ENCODE peak calls at places on chromosomes 2 and 18, in four cellular contexts. One of them, this sample, is unnamed.

GRCh38 chr2:1628893-1629292 is 115.4 kb downstream of the PXDN start:
- DNase-seq in endothelial cell: no peak
- DNase-seq in ACHN: no peak
- DNase-seq in neuronal stem cell: no peak
- DNase-seq in this sample: no peak

GRCh38 chr2:101657787-101658186 is 39.7 kb upstream of the MAP4K4 start:
- DNase-seq in endothelial cell: no peak
- DNase-seq in ACHN: no peak
- DNase-seq in neuronal stem cell: no peak
- DNase-seq in this sample: no peak

GRCh38 chr2:230949966-230950832 is 25.2 kb upstream of the GPR55 start:
- DNase-seq in endothelial cell: no peak
- DNase-seq in ACHN: no peak
- DNase-seq in neuronal stem cell: no peak
- DNase-seq in this sample: no peak

GRCh38 chr2:64440831-64441230 is 13.1 kb upstream of the LGALSL start:
- DNase-seq in endothelial cell: no peak
- DNase-seq in ACHN: no peak
- DNase-seq in neuronal stem cell: no peak
- DNase-seq in this sample: no peak

GRCh38 chr2:3535467-3535793 is 16.1 kb upstream of the ADI1 start:
- DNase-seq in endothelial cell: no peak
- DNase-seq in ACHN: no peak
- DNase-seq in neuronal stem cell: no peak
- DNase-seq in this sample: no peak

GRCh38 chr2:26537069-26537825 is 59.3 kb upstream of the OTOF start:
- DNase-seq in endothelial cell: no peak
- DNase-seq in ACHN: no peak
- DNase-seq in neuronal stem cell: no peak
- DNase-seq in this sample: no peak

GRCh38 chr18:53780666-53781065 is 443.8 kb downstream of the MBD2 start:
- DNase-seq in endothelial cell: no peak
- DNase-seq in ACHN: no peak
- DNase-seq in neuronal stem cell: no peak
- DNase-seq in this sample: no peak

GRCh38 chr2:137910641-137911040 is 53.6 kb upstream of the HNMT start:
- DNase-seq in endothelial cell: no peak
- DNase-seq in ACHN: peak; percentile 42
- DNase-seq in neuronal stem cell: peak; percentile 14
- DNase-seq in this sample: no peak

This sample was measured in iPS-NIHi11.